ENCODE peak calls at places on chromosomes 13 and 19, in six cellular contexts. A is heart right ventricle, P is body of pancreas, E is adrenal gland, X is tibial artery, N is right atrium auricular region. Q is an unnamed sample.
A peak's percentile ranks its signal among the peaks of the same experiment; 100 is the strongest.

GRCh38 chr13:108227651-108228272 is 9.6 kb downstream of the ABHD13 start:
- DNase-seq in A (peak; percentile 24), P (no peak), E (peak; percentile 32), X (no peak), N (no peak), Q (no peak)

GRCh38 chr19:49149652-49150105 is 5.5 kb downstream of the HRC start:
- DNase-seq in A (peak; percentile 81), P (peak; percentile 76), E (peak; percentile 85), X (peak; percentile 70), N (peak; percentile 84), Q (peak; percentile 61)

GRCh38 chr13:34847751-34848150 is 94.3 kb upstream of the NBEA start:
- DNase-seq in A (no peak), P (no peak), E (no peak), X (no peak), N (no peak), Q (no peak)

GRCh38 chr13:51841732-51842131 is 3.2 kb downstream of the TMEM272 start:
- DNase-seq in A (no peak), P (no peak), E (no peak), X (no peak), N (no peak), Q (no peak)

GRCh38 chr19:19642506-19643157 is 825 bp downstream of the GMIP start:
- DNase-seq in A (no peak), P (no peak), E (no peak), X (no peak), N (no peak), Q (no peak)

GRCh38 chr19:48739400-48739825 is 997 bp downstream of the RASIP1 start:
- DNase-seq in A (no peak), P (no peak), E (no peak), X (no peak), N (no peak), Q (no peak)

GRCh38 chr13:41848435-41849255 is 112.3 kb downstream of the VWA8 start:
- DNase-seq in A (no peak), P (no peak), E (peak; percentile 3), X (no peak), N (no peak), Q (no peak)

GRCh38 chr13:109309625-109310363 is 476.6 kb downstream of the IRS2 start:
- DNase-seq in A (no peak), P (peak; percentile 34), E (no peak), X (no peak), N (no peak), Q (no peak)

GRCh38 chr13:32731576-32731975 is 145.3 kb downstream of the PDS5B start:
- DNase-seq in A (no peak), P (no peak), E (peak; percentile 27), X (no peak), N (no peak), Q (no peak)

GRCh38 chr13:33934936-33935510 is 117.1 kb downstream of the RFC3 start:
- DNase-seq in A (no peak), P (no peak), E (no peak), X (no peak), N (no peak), Q (no peak)

GRCh38 chr13:111404746-111405145 is 84.3 kb downstream of the TEX29 start:
- DNase-seq in A (no peak), P (no peak), E (no peak), X (no peak), N (no peak), Q (no peak)

GRCh38 chr13:112859817-112860190 is 109.2 kb upstream of the MCF2L start:
- DNase-seq in A (no peak), P (no peak), E (peak; percentile 89), X (no peak), N (no peak), Q (no peak)

GRCh38 chr19:20359933-20360720 is 193.1 kb downstream of the ZNF486 start:
- DNase-seq in A (no peak), P (peak; percentile 61), E (no peak), X (no peak), N (no peak), Q (no peak)

GRCh38 chr13:113813749-113814434 is 50.0 kb downstream of the GAS6 start:
- DNase-seq in A (no peak), P (peak; percentile 41), E (peak; percentile 48), X (no peak), N (no peak), Q (no peak)

GRCh38 chr19:36032251-36033104 is at the start of gene CLIP3:
- DNase-seq in A (peak; percentile 70), P (no peak), E (peak; percentile 16), X (peak; percentile 62), N (no peak), Q (peak; percentile 69)

GRCh38 chr13:18998389-18998788 is 183.2 kb downstream of the TUBA3C start:
- DNase-seq in A (no peak), P (no peak), E (no peak), X (no peak), N (no peak), Q (no peak)

GRCh38 chr13:100203696-100204367 is 114.9 kb downstream of the PCCA start:
- DNase-seq in A (no peak), P (no peak), E (no peak), X (no peak), N (no peak), Q (no peak)

GRCh38 chr19:34649886-34650543 is 26.9 kb downstream of the SCGB2B2 start:
- DNase-seq in A (no peak), P (no peak), E (no peak), X (no peak), N (no peak), Q (no peak)

GRCh38 chr19:31718041-31718440 is 368.8 kb upstream of the TSHZ3 start:
- DNase-seq in A (no peak), P (no peak), E (peak; percentile 11), X (no peak), N (no peak), Q (no peak)

GRCh38 chr19:9935409-9936062 is 779 bp downstream of the OLFM2 start:
- DNase-seq in A (no peak), P (peak; percentile 13), E (no peak), X (no peak), N (no peak), Q (no peak)

GRCh38 chr19:5666921-5667610 is 13.2 kb downstream of the MICOS13 start:
- DNase-seq in A (no peak), P (no peak), E (no peak), X (no peak), N (no peak), Q (no peak)

GRCh38 chr19:5667751-5668271 is 12.5 kb downstream of the MICOS13 start:
- DNase-seq in A (no peak), P (no peak), E (no peak), X (no peak), N (no peak), Q (no peak)

GRCh38 chr19:5663904-5664303 is 16.4 kb downstream of the MICOS13 start:
- DNase-seq in A (no peak), P (no peak), E (no peak), X (no peak), N (no peak), Q (no peak)

GRCh38 chr19:5664515-5664914 is 15.8 kb downstream of the MICOS13 start:
- DNase-seq in A (no peak), P (no peak), E (peak; percentile 76), X (no peak), N (no peak), Q (no peak)

DNA sequence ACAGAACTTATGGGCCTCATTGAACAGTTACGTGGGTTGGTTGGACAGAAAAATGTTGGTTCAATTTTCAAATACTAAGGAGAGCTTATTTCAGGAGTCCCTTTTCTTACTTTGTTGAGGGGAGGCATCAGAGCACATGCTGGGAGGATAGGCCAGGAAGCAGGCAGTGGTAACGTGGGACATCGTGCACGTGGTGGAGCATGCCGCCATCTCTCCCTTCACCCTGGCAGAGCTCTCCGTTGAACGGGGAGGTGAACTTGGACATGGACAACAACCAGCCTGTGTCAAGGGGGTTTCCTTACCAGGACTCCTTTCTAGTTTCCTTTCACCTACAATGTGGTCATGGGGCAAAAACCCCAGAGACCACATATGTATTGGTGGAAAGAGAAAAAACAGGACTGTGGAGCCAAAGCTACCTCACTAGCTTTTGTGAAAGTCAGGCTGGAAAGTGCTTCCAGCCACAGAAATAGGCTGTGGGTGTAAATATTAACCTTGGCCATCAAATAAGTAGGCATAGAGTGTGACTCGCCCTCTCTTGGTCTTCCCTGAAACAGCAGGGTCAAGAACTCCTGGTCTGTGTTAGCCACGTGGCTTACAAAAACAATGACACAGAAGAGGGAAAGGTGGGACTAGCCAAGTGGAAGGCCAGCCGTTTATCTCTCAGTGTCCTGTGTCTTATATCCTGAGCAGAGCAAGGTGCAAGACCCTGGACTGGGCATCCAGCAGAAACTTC is 14.4 kb downstream of the MICOS13 start:
- DNase-seq in A (no peak), P (no peak), E (peak; percentile 69), X (no peak), N (no peak), Q (no peak)
- TF ChIP-seq CTCF in A (no peak), P (no peak), E (peak; percentile 42), X (no peak), N (no peak), Q (no peak)

GRCh38 chr19:15944401-15944800 is 4.4 kb upstream of the OR10H4 start:
- DNase-seq in A (no peak), P (no peak), E (no peak), X (no peak), N (no peak), Q (no peak)
- H3K27me3 ChIP-seq in A (peaks cover 32% of the 10 kb centered on the region), P (no peaks in the 10 kb centered on the region), E (peaks cover 14% of the 10 kb centered on the region), X (peaks cover 8% of the 10 kb centered on the region), N (no peaks in the 10 kb centered on the region), Q (peaks cover 33% of the 10 kb centered on the region)

GRCh38 chr19:7004313-7004931 is 16.8 kb downstream of the MBD3L2B start:
- DNase-seq in A (no peak), P (no peak), E (no peak), X (no peak), N (no peak), Q (no peak)
- TF ChIP-seq CTCF in A (peak; percentile 69), P (no peak), E (no peak), X (no peak), N (no peak), Q (peak; percentile 86)

GRCh38 chr19:50447750-50448149 is 15.1 kb downstream of the MYBPC2 start:
- DNase-seq in A (no peak), P (no peak), E (no peak), X (no peak), N (no peak), Q (no peak)
- H3K27me3 ChIP-seq in A (peaks cover 4% of the 10 kb centered on the region), P (no peaks in the 10 kb centered on the region), E (no peaks in the 10 kb centered on the region), X (peaks cover 20% of the 10 kb centered on the region), N (no peaks in the 10 kb centered on the region), Q (peaks cover 21% of the 10 kb centered on the region)